ENCODE peak calls at places on chromosomes 5 and 9, in four cellular contexts. One of them, this sample, is unnamed.
A peak's percentile ranks its signal among the peaks of the same experiment; 100 is the strongest.

GRCh38 chr5:42591026-42591425 is 165.6 kb upstream of the CCDC152 start:
- DNase-seq in SK-N-SH: no peak
- DNase-seq in WTC11: no peak
- DNase-seq in HepG2: no peak
- DNase-seq in this sample: no peak

GRCh38 chr9:94864862-94865435 is 138.4 kb downstream of the AOPEP start:
- DNase-seq in SK-N-SH: no peak
- DNase-seq in WTC11: no peak
- DNase-seq in HepG2: no peak
- DNase-seq in this sample: no peak

GRCh38 chr5:35675392-35675791 is 57.7 kb downstream of the SPEF2 start:
- DNase-seq in SK-N-SH: no peak
- DNase-seq in WTC11: peak; percentile 16
- DNase-seq in HepG2: no peak
- DNase-seq in this sample: no peak

GRCh38 chr9:126756876-126757415 is 47.9 kb upstream of the ZBTB43 start:
- DNase-seq in SK-N-SH: peak; percentile 39
- DNase-seq in WTC11: no peak
- DNase-seq in HepG2: no peak
- DNase-seq in this sample: no peak

GRCh38 chr5:115655994-115656393 is 30.2 kb upstream of the TMED7 start:
- DNase-seq in SK-N-SH: no peak
- DNase-seq in WTC11: no peak
- DNase-seq in HepG2: no peak
- DNase-seq in this sample: no peak

GRCh38 chr5:1507961-1508678 is 15.6 kb downstream of the LPCAT1 start:
- DNase-seq in SK-N-SH: no peak
- DNase-seq in WTC11: peak; percentile 6
- DNase-seq in HepG2: no peak
- DNase-seq in this sample: no peak

GRCh38 chr9:35481347-35481975 is 8.4 kb upstream of the RUSC2 start:
- DNase-seq in SK-N-SH: peak; percentile 37
- DNase-seq in WTC11: peak; percentile 59
- DNase-seq in HepG2: peak; percentile 54
- DNase-seq in this sample: peak; percentile 32

GRCh38 chr9:13942695-13943094 is 371.2 kb downstream of the NFIB start:
- DNase-seq in SK-N-SH: no peak
- DNase-seq in WTC11: no peak
- DNase-seq in HepG2: no peak
- DNase-seq in this sample: no peak

GRCh38 chr5:15601853-15602252 is 101.9 kb downstream of the FBXL7 start:
- DNase-seq in SK-N-SH: no peak
- DNase-seq in WTC11: no peak
- DNase-seq in HepG2: no peak
- DNase-seq in this sample: no peak

GRCh38 chr5:72552041-72552557 is 44.9 kb upstream of the ZNF366 start:
- DNase-seq in SK-N-SH: no peak
- DNase-seq in WTC11: no peak
- DNase-seq in HepG2: no peak
- DNase-seq in this sample: no peak

GRCh38 chr5:83802686-83803085 is 82.0 kb upstream of the HAPLN1 start:
- DNase-seq in SK-N-SH: no peak
- DNase-seq in WTC11: no peak
- DNase-seq in HepG2: no peak
- DNase-seq in this sample: no peak

GRCh38 chr5:157820593-157821252 is 38.2 kb downstream of the CLINT1 start:
- DNase-seq in SK-N-SH: peak; percentile 19
- DNase-seq in WTC11: no peak
- DNase-seq in HepG2: peak; percentile 64
- DNase-seq in this sample: peak; percentile 16

GRCh38 chr5:160918386-160918785 is 66.4 kb upstream of the ATP10B start:
- DNase-seq in SK-N-SH: no peak
- DNase-seq in WTC11: no peak
- DNase-seq in HepG2: no peak
- DNase-seq in this sample: no peak

GRCh38 chr5:114839360-114839759 is 330.3 kb downstream of the TRIM36 start:
- DNase-seq in SK-N-SH: no peak
- DNase-seq in WTC11: peak; percentile 28
- DNase-seq in HepG2: no peak
- DNase-seq in this sample: no peak

DNA sequence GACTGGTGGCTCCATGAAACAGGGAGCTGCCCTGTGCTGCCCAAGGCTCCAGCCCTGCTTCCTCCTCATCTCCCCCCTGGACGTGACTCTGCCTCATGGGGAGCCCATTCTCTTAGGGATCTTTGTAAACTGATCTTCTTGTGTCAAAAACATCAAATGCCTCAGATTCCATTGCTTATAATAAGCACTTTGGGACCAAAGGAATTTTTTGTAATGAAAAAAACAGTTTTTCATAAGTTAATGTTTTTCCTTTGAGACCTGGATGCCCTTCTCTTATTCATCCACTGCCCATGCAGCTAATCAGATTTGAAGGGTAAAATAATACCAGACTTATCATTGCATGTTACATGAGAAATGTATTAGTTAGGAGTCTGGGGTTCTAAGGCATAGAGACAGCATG is 41.7 kb downstream of the PALM2AKAP2 start:
- DNase-seq in SK-N-SH: no peak
- DNase-seq in WTC11: no peak
- DNase-seq in HepG2: no peak
- DNase-seq in this sample: no peak
- TF ChIP-seq FOXJ3 in SK-N-SH: no peak
- TF ChIP-seq FOXJ3 in WTC11: no peak
- TF ChIP-seq FOXJ3 in HepG2: no peak
- TF ChIP-seq FOXJ3 in this sample: no peak

GRCh38 chr5:105587963-105588662 is 2025.5 kb upstream of the NUDT12 start:
- DNase-seq in SK-N-SH: no peak
- DNase-seq in WTC11: no peak
- DNase-seq in HepG2: no peak
- DNase-seq in this sample: no peak
- TF ChIP-seq FOXJ3 in SK-N-SH: no peak
- TF ChIP-seq FOXJ3 in WTC11: no peak
- TF ChIP-seq FOXJ3 in HepG2: no peak
- TF ChIP-seq FOXJ3 in this sample: no peak

GRCh38 chr5:173778784-173779304 is 109.3 kb upstream of the CPEB4 start:
- DNase-seq in SK-N-SH: no peak
- DNase-seq in WTC11: no peak
- DNase-seq in HepG2: no peak
- DNase-seq in this sample: peak; percentile 43

GRCh38 chr5:173781432-173781825 is 106.7 kb upstream of the CPEB4 start:
- DNase-seq in SK-N-SH: no peak
- DNase-seq in WTC11: no peak
- DNase-seq in HepG2: peak; percentile 55
- DNase-seq in this sample: no peak

GRCh38 chr5:173780356-173781234 is 107.6 kb upstream of the CPEB4 start:
- DNase-seq in SK-N-SH: no peak
- DNase-seq in WTC11: no peak
- DNase-seq in HepG2: no peak
- DNase-seq in this sample: no peak

GRCh38 chr5:173782671-173783101 is 105.5 kb upstream of the CPEB4 start:
- DNase-seq in SK-N-SH: no peak
- DNase-seq in WTC11: no peak
- DNase-seq in HepG2: no peak
- DNase-seq in this sample: peak; percentile 43

DNA sequence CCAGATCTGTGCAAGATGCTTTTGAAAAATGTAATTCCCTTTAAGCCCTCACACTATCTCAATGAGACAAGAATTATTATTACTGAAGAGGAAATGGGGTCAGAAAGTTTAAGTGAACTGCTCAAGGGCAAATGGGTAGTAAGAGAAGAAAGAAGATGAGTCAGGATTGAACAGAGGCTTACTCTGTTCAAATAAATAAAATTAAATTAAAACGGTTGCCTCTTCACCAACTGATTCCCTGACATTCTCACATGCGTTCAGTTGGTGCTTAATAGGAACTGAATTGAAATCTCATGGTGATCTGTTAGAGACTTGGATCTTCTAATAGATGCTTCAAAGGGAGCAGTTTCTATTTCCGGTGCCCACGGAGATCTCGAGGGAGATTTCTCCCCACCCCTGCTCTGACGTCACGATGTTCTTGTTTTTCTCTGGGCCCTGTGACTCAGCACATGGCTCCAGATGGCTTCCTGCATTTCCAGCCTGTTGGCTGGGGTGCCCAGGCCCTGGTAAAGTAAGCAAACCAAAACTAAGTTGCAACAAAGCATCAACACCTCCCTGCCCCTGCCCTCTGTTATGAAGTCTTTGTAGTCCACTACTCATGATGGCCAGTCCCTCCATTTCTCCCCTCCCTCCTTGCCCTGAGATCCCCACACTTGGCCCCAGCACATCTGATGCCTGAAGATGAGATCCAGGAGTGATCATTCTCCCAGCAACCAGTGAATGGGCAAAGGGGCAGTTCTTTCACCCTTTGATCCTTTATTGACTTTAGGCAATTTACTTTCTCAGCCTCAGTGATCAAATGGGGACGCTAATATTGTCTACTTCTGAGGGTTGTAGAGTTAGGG is 106.1 kb upstream of the CPEB4 start:
- DNase-seq in SK-N-SH: peak; percentile 54
- DNase-seq in WTC11: no peak
- DNase-seq in HepG2: no peak
- DNase-seq in this sample: peak; percentile 75
- TF ChIP-seq FOXJ3 in SK-N-SH: no peak
- TF ChIP-seq FOXJ3 in WTC11: no peak
- TF ChIP-seq FOXJ3 in HepG2: no peak
- TF ChIP-seq FOXJ3 in this sample: no peak

GRCh38 chr5:126483156-126483555 is 59.9 kb downstream of the GRAMD2B start:
- DNase-seq in SK-N-SH: no peak
- DNase-seq in WTC11: no peak
- DNase-seq in HepG2: no peak
- DNase-seq in this sample: no peak
- TF ChIP-seq FOXJ3 in SK-N-SH: no peak
- TF ChIP-seq FOXJ3 in WTC11: no peak
- TF ChIP-seq FOXJ3 in HepG2: no peak
- TF ChIP-seq FOXJ3 in this sample: no peak

DNA sequence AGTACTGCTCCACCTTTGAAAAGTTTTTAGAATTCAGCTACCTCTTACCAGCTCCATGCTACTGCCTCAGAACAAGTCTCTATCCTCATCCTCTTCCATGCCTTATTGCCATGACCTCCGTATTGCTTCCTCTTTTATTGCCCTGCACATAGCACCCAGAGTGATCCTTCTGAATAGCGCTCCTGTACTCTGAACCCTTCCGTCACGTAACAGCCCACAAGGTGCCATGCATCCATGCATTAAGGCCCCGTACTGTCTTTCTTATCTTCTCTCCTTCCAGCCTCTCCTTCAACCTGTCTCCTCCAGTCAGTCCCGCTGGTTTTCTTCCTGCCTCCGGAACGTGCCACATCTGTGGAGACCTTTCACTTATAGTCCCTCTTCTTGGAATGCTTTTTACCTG is 273.3 kb upstream of the SEMA6A start:
- DNase-seq in SK-N-SH: no peak
- DNase-seq in WTC11: no peak
- DNase-seq in HepG2: no peak
- DNase-seq in this sample: no peak
- TF ChIP-seq FOXJ3 in SK-N-SH: no peak
- TF ChIP-seq FOXJ3 in WTC11: no peak
- TF ChIP-seq FOXJ3 in HepG2: no peak
- TF ChIP-seq FOXJ3 in this sample: no peak

GRCh38 chr9:102225806-102226441 is 487.5 kb upstream of the GRIN3A start:
- DNase-seq in SK-N-SH: no peak
- DNase-seq in WTC11: no peak
- DNase-seq in HepG2: no peak
- DNase-seq in this sample: no peak
- TF ChIP-seq FOXJ3 in SK-N-SH: no peak
- TF ChIP-seq FOXJ3 in WTC11: no peak
- TF ChIP-seq FOXJ3 in HepG2: no peak
- TF ChIP-seq FOXJ3 in this sample: no peak

This sample was measured in K562.